ENCODE peak calls at places on chromosome 12, in eight cellular contexts. X, M, W, F, E, T, P and C are unnamed samples.

GRCh38 chr12:108815875-108816594 is 41.3 kb downstream of the SSH1 start:
- DNase-seq in E (no peak), M (no peak), T (no peak), P (no peak), X (no peak), W (no peak), F (no peak), C (no peak)

GRCh38 chr12:90938451-90938850 is 16.5 kb downstream of the CCER1 start:
- DNase-seq in X (no peak), T (no peak), E (no peak), P (no peak), F (no peak), W (no peak), M (no peak), C (no peak)

GRCh38 chr12:104219361-104219892 is 3.8 kb downstream of the TXNRD1 start:
- DNase-seq in F (peak; percentile 35), M (no peak), E (no peak), P (no peak), W (no peak), T (no peak), X (no peak), C (no peak)

GRCh38 chr12:19575307-19576243 is 136.3 kb downstream of the AEBP2 start:
- DNase-seq in M (peak; percentile 53), E (peak; percentile 69), P (peak; percentile 38), T (no peak), X (no peak), F (peak; percentile 89), W (no peak), C (no peak)

GRCh38 chr12:79690606-79691298 is at the start of gene PAWR:
- DNase-seq in W (peak; percentile 97), M (peak; percentile 47), T (peak; percentile 88), P (peak; percentile 88), F (peak; percentile 67), X (peak; percentile 85), E (peak; percentile 36), C (peak; percentile 88)

GRCh38 chr12:76444408-76444984 is 96.3 kb upstream of the BBS10 start:
- DNase-seq in W (no peak), P (no peak), E (no peak), T (no peak), X (no peak), F (no peak), M (no peak), C (no peak)

GRCh38 chr12:122994781-122995502 is 14.5 kb downstream of the ARL6IP4 start:
- DNase-seq in X (peak; percentile 29), W (no peak), P (peak; percentile 26), E (peak; percentile 23), T (no peak), M (no peak), F (no peak), C (no peak)

GRCh38 chr12:26746315-26746714 is 86.7 kb downstream of the ITPR2 start:
- DNase-seq in T (no peak), E (no peak), X (no peak), P (no peak), F (no peak), M (no peak), W (no peak), C (no peak)

GRCh38 chr12:131274061-131274460 is 320.4 kb downstream of the ADGRD1 start:
- DNase-seq in M (no peak), P (no peak), W (no peak), T (no peak), F (no peak), X (no peak), E (peak; percentile 20), C (no peak)

GRCh38 chr12:98725481-98726247 is 80.6 kb downstream of the APAF1 start:
- DNase-seq in W (peak; percentile 91), F (peak; percentile 46), M (no peak), E (no peak), X (no peak), P (no peak), T (no peak), C (peak; percentile 51)

GRCh38 chr12:124992874-124993567 is 424 bp upstream of the BRI3BP start:
- DNase-seq in W (peak; percentile 98), E (no peak), M (no peak), P (peak; percentile 68), T (peak; percentile 93), X (no peak), F (peak; percentile 82), C (peak; percentile 95)

GRCh38 chr12:124713041-124713435 is 145.6 kb upstream of the NCOR2 start:
- DNase-seq in F (no peak), E (peak; percentile 84), X (no peak), P (peak; percentile 67), W (no peak), T (peak; percentile 68), M (peak; percentile 64), C (no peak)

DNA sequence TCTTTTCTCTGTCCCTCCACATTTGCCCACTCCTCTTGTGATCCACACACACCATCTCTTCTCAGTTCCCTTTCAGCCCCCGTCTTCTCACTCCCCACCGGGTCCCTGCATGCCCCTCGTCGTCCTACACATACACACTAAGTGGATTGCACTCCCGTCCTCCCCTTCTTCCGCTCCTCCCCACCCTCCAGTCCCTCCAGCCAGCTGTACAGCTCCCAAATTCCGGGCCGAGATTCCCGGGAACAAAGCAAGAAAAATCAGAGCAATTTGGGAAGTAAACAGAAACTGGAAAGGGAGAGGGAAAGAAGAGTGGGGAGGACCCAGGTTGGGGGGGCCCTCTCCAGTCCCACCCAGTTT is 282 bp upstream of the IGFBP6 start:
- DNase-seq in P (no peak), T (no peak), E (no peak), F (peak; percentile 63), W (no peak), M (peak; percentile 49), X (no peak), C (no peak)
- H3K27ac ChIP-seq in P (peak overlapping the region; percentile 15), T (peak overlapping the region; percentile 74), E (peak overlapping the region; percentile 89), F (peak overlapping the region; percentile 98), W (no peak overlapping the region), M (peak overlapping the region; percentile 95), X (peak overlapping the region; percentile 93), C (no peak overlapping the region)

GRCh38 chr12:116838395-116838794 is 42.8 kb downstream of the HRK start:
- DNase-seq in M (no peak), X (no peak), E (no peak), F (no peak), T (no peak), P (no peak), W (no peak), C (no peak)

GRCh38 chr12:116843085-116843484 is 38.2 kb downstream of the HRK start:
- DNase-seq in T (no peak), F (no peak), M (no peak), W (no peak), P (no peak), X (no peak), E (no peak), C (no peak)

GRCh38 chr12:116835484-116835883 is 45.8 kb downstream of the HRK start:
- DNase-seq in W (peak; percentile 34), T (no peak), E (no peak), P (no peak), F (no peak), X (no peak), M (no peak), C (no peak)

GRCh38 chr12:116837082-116837481 is 44.2 kb downstream of the HRK start:
- DNase-seq in W (peak; percentile 58), P (no peak), X (no peak), T (no peak), F (no peak), E (no peak), M (no peak), C (no peak)

DNA sequence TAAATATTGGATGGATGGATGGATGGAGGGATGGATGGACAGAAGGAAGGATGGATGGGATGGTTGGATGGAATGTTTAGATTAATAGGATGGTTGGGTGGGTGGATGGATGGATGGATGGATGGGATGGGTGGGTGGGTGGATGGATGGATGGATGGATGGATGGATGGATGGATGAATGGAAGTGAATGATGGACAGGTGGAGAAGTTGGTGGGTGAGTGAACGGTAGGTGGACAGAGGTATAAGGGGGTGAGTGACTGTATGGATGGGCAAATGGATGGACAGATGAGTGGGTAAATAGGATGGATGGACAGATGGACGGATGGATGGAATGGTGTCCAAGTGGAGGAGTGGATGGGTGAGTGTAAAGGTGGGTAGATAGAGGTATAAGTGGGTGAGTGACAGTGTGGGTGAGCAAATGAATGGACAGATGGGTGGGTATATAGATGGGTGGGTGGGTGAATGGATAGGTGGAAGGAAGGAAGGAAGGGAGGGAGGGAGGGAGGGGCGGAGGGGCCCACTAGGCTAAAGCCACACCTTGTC is 41.9 kb downstream of the HRK start:
- DNase-seq in T (no peak), P (no peak), E (no peak), F (no peak), W (no peak), X (no peak), M (no peak), C (no peak)
- TF ChIP-seq CTCF in T (no peak), P (no peak), E (no peak), F (no peak), W (no peak), X (no peak), M (no peak), C (no peak)

GRCh38 chr12:119154435-119154818 is 24.3 kb upstream of the HSPB8 start:
- DNase-seq in W (peak; percentile 100), X (no peak), E (no peak), P (no peak), F (peak; percentile 42), T (no peak), M (no peak), C (peak; percentile 30)

GRCh38 chr12:119156401-119156800 is 22.3 kb upstream of the HSPB8 start:
- DNase-seq in X (no peak), E (peak; percentile 55), F (peak; percentile 54), W (peak; percentile 94), M (no peak), T (no peak), P (no peak), C (peak; percentile 41)

GRCh38 chr12:119158004-119158776 is 20.5 kb upstream of the HSPB8 start:
- DNase-seq in F (no peak), P (no peak), M (no peak), W (no peak), X (no peak), E (no peak), T (no peak), C (no peak)

GRCh38 chr12:119159844-119160243 is 18.9 kb upstream of the HSPB8 start:
- DNase-seq in P (no peak), F (no peak), X (no peak), E (no peak), W (no peak), T (no peak), M (no peak), C (no peak)

GRCh38 chr12:119157528-119157927 is 21.2 kb upstream of the HSPB8 start:
- DNase-seq in X (no peak), T (no peak), E (peak; percentile 81), M (peak; percentile 79), P (no peak), F (no peak), W (no peak), C (no peak)
- H3K4me3 ChIP-seq in X (no peak overlapping the region), T (no peak overlapping the region), E (peak overlapping the region; percentile 37), M (peak overlapping the region; percentile 58), P (no peak overlapping the region), F (no peak overlapping the region), W (no peak overlapping the region), C (no peak overlapping the region)

DNA sequence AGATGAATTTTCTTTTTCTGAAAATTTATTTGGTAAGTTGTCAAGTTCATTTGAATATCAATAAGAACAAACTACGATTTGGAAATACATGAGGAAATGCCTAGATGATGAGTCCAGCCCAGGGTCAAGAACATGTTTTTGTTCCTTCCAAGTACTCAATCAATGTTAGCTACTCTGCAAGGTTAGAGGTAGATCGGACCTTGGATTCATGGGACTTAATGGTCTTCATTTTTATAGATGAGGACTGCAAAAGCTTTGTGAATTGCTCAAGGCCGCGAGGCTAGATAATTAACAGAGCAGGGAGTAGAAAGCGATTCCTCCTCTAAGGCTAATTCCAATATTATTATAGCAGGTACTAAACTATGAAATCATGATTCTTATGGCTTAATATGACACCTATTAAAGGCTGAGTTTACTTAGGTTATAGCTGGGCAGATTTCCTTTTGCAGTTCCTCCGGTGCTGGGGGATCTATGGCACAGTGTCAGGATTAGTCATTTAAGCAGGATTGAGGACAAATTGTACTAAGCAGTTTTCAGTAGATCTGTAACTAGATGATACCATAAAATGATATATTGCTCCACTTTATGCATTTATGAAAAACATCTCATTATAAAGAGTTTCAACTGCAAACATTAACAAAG is 19.8 kb downstream of the NR1H4 start:
- DNase-seq in T (peak; percentile 70), F (no peak), W (no peak), P (no peak), X (no peak), M (no peak), E (no peak), C (no peak)
- H3K27ac ChIP-seq in T (peak overlapping the region; percentile 75), F (no peak overlapping the region), W (no peak overlapping the region), P (no peak overlapping the region), X (peak overlapping the region; percentile 42), M (no peak overlapping the region), E (no peak overlapping the region), C (no peak overlapping the region)